ENCODE peak calls at places on chromosomes 6 and 20, in ten cellular contexts. O, N, J, Q, I, T, V, E, D and G are unnamed samples. For H3K4me1, the result is how much of the 10 kb centered on the place peaks cover.

GRCh38 chr20:57594092-57594911 is 25.9 kb downstream of the ZBP1 start:
- DNase-seq in N (peak), J (peak), D (peak), Q (peak), O (peak), I (peak), E (peak), V (peak), T (no peak), G (peak)

GRCh38 chr6:90294614-90294988 is 2.0 kb downstream of the BACH2 start:
- DNase-seq in D (no peak), T (no peak), J (no peak), Q (no peak), E (peak), N (no peak), O (no peak), I (peak), V (no peak), G (no peak)

GRCh38 chr20:46757135-46757534 is 47.7 kb downstream of the SLC2A10 start:
- DNase-seq in O (no peak), E (no peak), V (no peak), N (no peak), J (no peak), D (no peak), T (no peak), Q (no peak), I (no peak), G (no peak)

GRCh38 chr20:51158226-51158625 is 135.3 kb upstream of the KCNG1 start:
- DNase-seq in D (no peak), N (no peak), I (no peak), V (no peak), J (no peak), T (no peak), Q (no peak), O (no peak), E (no peak), G (no peak)

GRCh38 chr20:32672315-32672981 is 1.3 kb downstream of the C20orf203 start:
- DNase-seq in N (no peak), I (no peak), E (no peak), Q (no peak), O (no peak), T (no peak), J (no peak), V (no peak), D (no peak), G (no peak)

GRCh38 chr6:143336446-143337152 is 113.9 kb downstream of the ADAT2 start:
- DNase-seq in E (peak), Q (peak), T (no peak), N (no peak), I (no peak), V (no peak), O (no peak), J (no peak), D (no peak), G (no peak)

GRCh38 chr6:151027295-151027747 is 161.8 kb downstream of the MTHFD1L start:
- DNase-seq in J (no peak), N (no peak), E (no peak), V (no peak), D (no peak), I (no peak), T (no peak), Q (no peak), O (no peak), G (no peak)

GRCh38 chr6:150112233-150112632 is 30.6 kb upstream of the PPP1R14C start:
- DNase-seq in N (no peak), V (no peak), D (no peak), T (no peak), E (no peak), Q (no peak), J (no peak), I (no peak), O (no peak), G (no peak)

GRCh38 chr20:32457476-32457986 is 99.4 kb downstream of the ASXL1 start:
- DNase-seq in V (peak), Q (peak), T (peak), J (peak), D (peak), E (peak), O (no peak), N (peak), I (peak), G (peak)

GRCh38 chr6:33073431-33073871 is at the start of gene HLA-DPA1:
- DNase-seq in T (no peak), I (no peak), N (no peak), O (peak), V (peak), Q (peak), D (no peak), J (peak), E (peak), G (no peak)

GRCh38 chr6:2209226-2209809 is 36.1 kb downstream of the GMDS start:
- DNase-seq in I (peak), Q (peak), J (no peak), D (peak), V (no peak), E (peak), T (peak), O (no peak), N (no peak), G (no peak)

GRCh38 chr20:59518881-59519706 is 85.2 kb upstream of the PHACTR3 start:
- DNase-seq in I (peak), O (no peak), T (no peak), J (no peak), V (no peak), D (peak), E (peak), Q (peak), N (no peak), G (no peak)

GRCh38 chr6:41428402-41428994 is 93.1 kb downstream of the NCR2 start:
- DNase-seq in E (no peak), V (peak), Q (no peak), O (no peak), I (peak), D (peak), N (no peak), T (peak), J (no peak), G (peak)

GRCh38 chr6:31086788-31087440 is 25.5 kb downstream of the C6orf15 start:
- DNase-seq in N (no peak), T (no peak), O (no peak), V (no peak), I (no peak), J (no peak), D (no peak), Q (peak), E (no peak), G (no peak)

GRCh38 chr6:170137911-170138910 is 152.7 kb downstream of the DLL1 start:
- DNase-seq in V (peak), D (no peak), Q (no peak), N (no peak), J (peak), E (no peak), T (no peak), I (no peak), O (no peak), G (peak)

GRCh38 chr6:72741083-72741482 is 119.2 kb downstream of the KCNQ5 start:
- DNase-seq in J (no peak), E (no peak), Q (no peak), T (no peak), N (no peak), I (no peak), O (no peak), V (no peak), D (no peak), G (no peak)

GRCh38 chr20:25067102-25067987 is 9.4 kb upstream of the ACSS1 start:
- DNase-seq in I (no peak), J (no peak), D (no peak), T (no peak), Q (no peak), N (no peak), V (no peak), O (no peak), E (no peak), G (no peak)

GRCh38 chr6:138107752-138108592 is 753 bp upstream of the PERP start:
- DNase-seq in V (peak), D (peak), J (peak), E (peak), N (no peak), I (peak), T (peak), O (no peak), Q (no peak), G (no peak)

GRCh38 chr20:32485770-32486248 is 99.3 kb downstream of the NOL4L start:
- DNase-seq in N (no peak), Q (no peak), E (no peak), D (peak), V (no peak), I (no peak), O (no peak), J (no peak), T (no peak), G (peak)

GRCh38 chr6:123589973-123590372 is 46.8 kb downstream of the TRDN start:
- DNase-seq in T (no peak), I (no peak), N (no peak), O (no peak), E (no peak), D (no peak), V (no peak), J (no peak), Q (no peak), G (no peak)

GRCh38 chr6:5151955-5152401 is 66.8 kb downstream of the PPP1R3G start:
- DNase-seq in I (no peak), N (no peak), D (no peak), V (no peak), Q (peak), T (no peak), E (no peak), J (no peak), O (no peak), G (no peak)

GRCh38 chr20:38810926-38811325 is 5.4 kb downstream of the PPP1R16B start:
- DNase-seq in I (no peak), J (no peak), E (peak), N (no peak), V (no peak), D (no peak), O (no peak), T (no peak), Q (no peak), G (no peak)

GRCh38 chr20:1062334-1063015 is 55.9 kb upstream of the PSMF1 start:
- DNase-seq in I (no peak), D (peak), T (peak), J (no peak), Q (no peak), O (no peak), E (no peak), V (no peak), N (no peak), G (no peak)

GRCh38 chr6:30844118-30844535 is 40.2 kb upstream of the DDR1 start:
- DNase-seq in O (no peak), T (no peak), E (peak), Q (peak), V (no peak), I (peak), D (peak), N (no peak), J (no peak), G (no peak)

GRCh38 chr6:11270030-11271027 is 37.9 kb upstream of the NEDD9 start:
- DNase-seq in O (no peak), T (no peak), E (no peak), I (no peak), Q (peak), N (no peak), V (no peak), J (no peak), D (peak), G (peak)

GRCh38 chr6:11093065-11093590 is 506 bp upstream of the SMIM13 start:
- DNase-seq in O (no peak), J (no peak), T (peak), V (no peak), I (no peak), E (peak), D (peak), N (no peak), Q (peak), G (no peak)

GRCh38 chr6:101779051-101779844 is 385.7 kb downstream of the GRIK2 start:
- DNase-seq in E (no peak), T (no peak), N (no peak), I (no peak), V (no peak), J (no peak), D (no peak), Q (peak), O (no peak), G (no peak)

GRCh38 chr6:15242937-15243614 is 2.8 kb upstream of the JARID2 start:
- DNase-seq in O (no peak), V (no peak), N (no peak), Q (no peak), J (no peak), I (peak), T (no peak), D (no peak), E (peak), G (no peak)

GRCh38 chr20:32155017-32155965 is 45.8 kb downstream of the TM9SF4 start:
- DNase-seq in T (peak), V (peak), Q (peak), O (peak), J (peak), E (peak), N (peak), I (peak), D (peak), G (peak)

GRCh38 chr20:23061713-23062561 is 12.5 kb upstream of the THBD start:
- DNase-seq in O (no peak), I (peak), N (peak), Q (peak), V (peak), D (peak), T (no peak), E (peak), J (no peak), G (peak)

GRCh38 chr6:141833001-141833655 is 299.6 kb upstream of the GJE1 start:
- DNase-seq in T (no peak), N (no peak), E (no peak), O (no peak), Q (no peak), J (no peak), I (no peak), V (no peak), D (no peak), G (no peak)

GRCh38 chr6:152634773-152635172 is 2.4 kb downstream of the SYNE1 start:
- DNase-seq in O (no peak), D (no peak), Q (no peak), J (no peak), E (no peak), V (no peak), T (no peak), I (no peak), N (no peak), G (no peak)

GRCh38 chr6:103879800-103880199 is 979.9 kb downstream of the HACE1 start:
- DNase-seq in E (no peak), N (no peak), Q (no peak), D (no peak), T (no peak), I (no peak), O (no peak), J (no peak), V (no peak), G (no peak)

GRCh38 chr6:31204751-31205145 is 34.3 kb upstream of the POU5F1 start:
- DNase-seq in V (no peak), N (no peak), T (no peak), D (no peak), E (no peak), J (no peak), O (no peak), I (no peak), Q (peak), G (no peak)

GRCh38 chr20:45515147-45515913 is at the start of gene SPINT3:
- DNase-seq in D (no peak), Q (no peak), I (no peak), J (no peak), E (no peak), V (no peak), N (no peak), T (peak), O (no peak), G (no peak)

GRCh38 chr6:131159578-131159977 is 24.3 kb downstream of the AKAP7 start:
- DNase-seq in J (no peak), E (no peak), N (no peak), I (no peak), D (no peak), V (no peak), O (no peak), T (no peak), Q (peak), G (no peak)

DNA sequence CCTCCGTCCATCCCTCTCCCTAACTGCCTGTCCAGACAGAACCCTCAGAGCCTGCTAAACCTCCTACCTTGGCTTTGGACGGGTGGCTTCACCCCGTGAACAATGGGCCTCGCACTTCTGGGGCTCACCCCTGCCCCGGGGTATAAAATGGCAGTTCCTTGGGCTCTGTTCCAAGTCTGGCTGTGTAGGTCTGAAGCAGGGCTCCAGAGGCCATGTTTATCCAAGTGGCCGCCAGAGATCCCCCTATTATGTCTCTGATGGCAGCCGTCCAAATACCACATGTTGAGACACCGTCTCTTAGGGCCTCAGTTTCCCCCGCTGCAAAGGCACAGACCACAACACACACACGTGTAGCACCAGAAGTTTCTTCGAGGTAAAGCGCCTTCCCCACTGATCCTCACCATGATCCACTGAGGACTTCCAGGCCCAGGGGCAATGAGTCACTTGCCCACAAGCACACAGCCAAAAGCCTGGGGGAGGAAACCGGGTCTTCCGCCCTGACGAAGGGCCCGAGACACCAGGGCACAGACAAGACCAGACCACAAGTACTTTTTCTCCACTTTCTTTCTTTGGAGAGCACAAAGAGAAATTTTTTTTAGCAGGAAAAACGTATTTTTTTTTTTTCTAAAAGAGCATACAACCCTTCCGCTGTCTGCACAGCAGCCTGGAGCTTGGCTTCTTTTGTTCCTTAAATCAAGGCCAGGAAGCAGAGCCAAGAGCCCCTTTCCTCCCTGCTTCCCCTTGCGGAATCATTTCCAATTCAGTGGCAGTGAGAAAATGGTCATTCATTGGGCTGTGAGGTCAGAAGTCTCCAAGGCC is 11.8 kb downstream of the CPNE5 start:
- DNase-seq in Q (peak), E (no peak), D (no peak), I (peak), O (no peak), J (no peak), N (no peak), V (peak), T (no peak), G (peak)
- H3K27ac ChIP-seq in Q (no peak), E (no peak), D (no peak), I (no peak), O (no peak), J (peak), N (peak), V (peak), T (peak), G (peak)

DNA sequence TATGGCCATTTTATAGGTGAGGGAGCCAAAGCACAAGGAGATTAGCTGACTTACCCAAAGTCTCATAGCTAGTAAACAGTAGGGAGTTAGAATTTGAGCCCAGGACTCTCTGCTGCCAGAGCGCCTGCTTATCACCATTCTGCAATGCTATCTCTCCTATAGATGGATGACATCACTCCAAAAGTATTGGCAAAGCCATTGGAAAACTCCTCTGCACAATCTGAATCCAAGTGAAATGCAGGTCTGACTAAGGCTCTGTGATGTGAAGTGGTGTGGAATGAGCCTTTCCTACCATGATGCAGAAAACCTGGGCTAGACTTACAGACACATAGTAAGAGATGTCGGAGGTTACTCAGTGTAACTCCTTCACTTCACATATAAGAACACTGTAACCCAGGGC is 106.3 kb downstream of the GRM1 start:
- DNase-seq in E (no peak), V (no peak), N (no peak), Q (no peak), D (no peak), J (no peak), O (no peak), I (no peak), T (no peak), G (no peak)
- H3K4me1 ChIP-seq in E (under half), V (under half), N (under half), Q (under half), D (under half), J (under half), O (under half), I (under half), T (under half), G (under half)

GRCh38 chr6:53987527-53987888 is 123.7 kb upstream of the MLIP start:
- DNase-seq in E (no peak), J (no peak), D (no peak), O (no peak), I (no peak), N (no peak), Q (no peak), T (no peak), V (no peak), G (no peak)
- H3K27ac ChIP-seq in E (no peak), J (no peak), D (no peak), O (no peak), I (no peak), N (peak), Q (no peak), T (no peak), V (peak), G (no peak)

GRCh38 chr6:106626485-106626884 is 2.8 kb downstream of the RTN4IP1 start:
- DNase-seq in N (no peak), O (no peak), Q (no peak), E (no peak), I (no peak), D (no peak), T (no peak), J (no peak), V (no peak), G (no peak)
- H3K4me1 ChIP-seq in N (under half), O (under half), Q (under half), E (under half), I (under half), D (under half), T (under half), J (under half), V (under half), G (under half)

GRCh38 chr20:48490976-48491657 is 336.7 kb downstream of the PREX1 start:
- DNase-seq in V (no peak), N (no peak), T (no peak), O (no peak), E (no peak), J (no peak), Q (no peak), I (no peak), D (no peak), G (no peak)
- H3K27ac ChIP-seq in V (no peak), N (no peak), T (no peak), O (no peak), E (no peak), J (no peak), Q (no peak), I (no peak), D (no peak), G (no peak)

GRCh38 chr20:10309326-10309725 is 90.7 kb downstream of the SNAP25 start:
- DNase-seq in T (no peak), V (no peak), O (no peak), N (no peak), Q (peak), D (no peak), J (no peak), I (no peak), E (no peak), G (no peak)
- H3K4me1 ChIP-seq in T (under half), V (under half), O (under half), N (under half), Q (under half), D (under half), J (under half), I (under half), E (under half), G (under half)

GRCh38 chr6:136750821-136751220 is 41.5 kb downstream of the MAP3K5 start:
- DNase-seq in J (no peak), D (no peak), N (no peak), T (no peak), V (no peak), E (no peak), Q (no peak), I (no peak), O (no peak), G (no peak)
- H3K27ac ChIP-seq in J (no peak), D (no peak), N (peak), T (no peak), V (no peak), E (no peak), Q (no peak), I (no peak), O (peak), G (no peak)

GRCh38 chr20:35487479-35487878 is 32.1 kb downstream of the CEP250 start:
- DNase-seq in N (no peak), Q (no peak), E (no peak), J (no peak), V (no peak), I (no peak), T (no peak), D (no peak), O (no peak), G (no peak)
- H3K4me1 ChIP-seq in N (under half), Q (under half), E (under half), J (under half), V (under half), I (under half), T (under half), D (under half), O (under half), G (under half)